ENCODE peak calls at places on chromosomes 1 and 21, in nine cellular contexts. H is Daoy; E is aorta; I is stimulated activated CD4-positive, alpha-beta T cell treated with anti-CD3 and anti-CD28 coated beads, Interleukin-2, amount 100 ng/mL, for 48 hours; C is amniotic stem cell; T is EH; M is fibroblast of lung; J is head of caudate nucleus; N is T-helper 1 cell. B is an unnamed sample.

GRCh38 chr1:169949139-169949538 is 55.4 kb upstream of the SCYL3 start:
- DNase-seq in C (no peak), T (peak; percentile 61), I (no peak), M (peak; percentile 49), N (no peak), J (no peak), E (no peak), H (no peak), B (no peak)

GRCh38 chr21:28336299-28336698 is 656.4 kb downstream of the LTN1 start:
- DNase-seq in I (no peak), H (peak; percentile 5), M (peak; percentile 93), E (no peak), N (no peak), C (peak; percentile 77), T (peak; percentile 84), J (no peak), B (no peak)

GRCh38 chr1:208251015-208251414 is 6.8 kb upstream of the PLXNA2 start:
- DNase-seq in I (no peak), T (no peak), C (no peak), M (no peak), H (no peak), J (no peak), E (no peak), N (no peak), B (no peak)

GRCh38 chr1:205229399-205229861 is 1.7 kb downstream of the TMCC2 start:
- DNase-seq in I (peak; percentile 52), N (peak; percentile 60), H (peak; percentile 78), C (no peak), T (peak; percentile 44), E (no peak), J (peak; percentile 82), M (peak; percentile 78), B (peak; percentile 64)

GRCh38 chr1:101291562-101292035 is 54.8 kb downstream of the S1PR1 start:
- DNase-seq in H (peak; percentile 83), C (no peak), I (peak; percentile 50), T (peak; percentile 85), N (no peak), E (no peak), M (peak; percentile 80), J (peak; percentile 31), B (no peak)

GRCh38 chr1:20380616-20381035 is 90.0 kb downstream of the VWA5B1 start:
- DNase-seq in E (no peak), H (peak; percentile 90), N (no peak), I (no peak), T (peak; percentile 83), J (peak; percentile 62), M (peak; percentile 88), C (no peak), B (no peak)

GRCh38 chr1:67227196-67227595 is 60.9 kb downstream of the IL23R start:
- DNase-seq in E (no peak), H (peak; percentile 9), T (no peak), N (no peak), M (peak; percentile 34), J (no peak), C (no peak), I (no peak), B (no peak)

GRCh38 chr1:14215151-14215550 is 383.3 kb upstream of the KAZN start:
- DNase-seq in H (no peak), I (no peak), J (no peak), E (no peak), T (no peak), N (no peak), C (no peak), M (no peak), B (no peak)

GRCh38 chr1:185479781-185480180 is 162.7 kb upstream of the IVNS1ABP start:
- DNase-seq in T (no peak), H (no peak), C (no peak), N (no peak), M (no peak), I (no peak), E (no peak), J (no peak), B (no peak)